ENCODE peak calls at places on chromosomes 2 and 18, in five cellular contexts. W is brain microvascular endothelial cell, V is cardiac muscle cell, B is suprapubic skin, Q is left lung. A is an unnamed sample.

GRCh38 chr2:8614646-8615045 is 67.2 kb upstream of the ID2 start:
- DNase-seq in W (no peak), V (no peak), B (peak; percentile 40), Q (no peak), A (no peak)

GRCh38 chr2:8623576-8623957 is 58.3 kb upstream of the ID2 start:
- DNase-seq in W (no peak), V (no peak), B (no peak), Q (no peak), A (no peak)

GRCh38 chr2:239648607-239649006 is 247.8 kb upstream of the HDAC4 start:
- DNase-seq in W (no peak), V (no peak), B (peak; percentile 69), Q (no peak), A (no peak)

GRCh38 chr2:36523153-36523552 is 74.8 kb downstream of the FEZ2 start:
- DNase-seq in W (no peak), V (no peak), B (no peak), Q (no peak), A (no peak)

GRCh38 chr2:4358855-4359254 is 655.5 kb downstream of the DCDC2C start:
- DNase-seq in W (no peak), V (no peak), B (no peak), Q (no peak), A (no peak)

GRCh38 chr2:23243258-23243657 is 141.7 kb upstream of the KLHL29 start:
- DNase-seq in W (no peak), V (no peak), B (no peak), Q (no peak), A (no peak)

GRCh38 chr2:218323526-218324472 is 31.5 kb upstream of the TMBIM1 start:
- DNase-seq in W (peak; percentile 37), V (peak; percentile 85), B (no peak), Q (peak; percentile 76), A (peak; percentile 93)

GRCh38 chr2:217804338-217804737 is 198.5 kb downstream of the TNS1 start:
- DNase-seq in W (no peak), V (peak; percentile 62), B (no peak), Q (no peak), A (no peak)

GRCh38 chr2:196239622-196240587 is 68.5 kb upstream of the STK17B start:
- DNase-seq in W (peak; percentile 85), V (no peak), B (no peak), Q (peak; percentile 85), A (peak; percentile 74)

GRCh38 chr2:64532030-64532429 is 7.9 kb downstream of the AFTPH start:
- DNase-seq in W (no peak), V (no peak), B (no peak), Q (no peak), A (no peak)

GRCh38 chr2:231563378-231563961 is 29.2 kb upstream of the TEX44 start:
- DNase-seq in W (peak; percentile 41), V (peak; percentile 67), B (no peak), Q (peak; percentile 24), A (peak; percentile 79)

GRCh38 chr2:64115808-64116598 is 28.2 kb downstream of the PELI1 start:
- DNase-seq in W (no peak), V (no peak), B (no peak), Q (no peak), A (peak; percentile 54)

GRCh38 chr2:229689307-229689839 is 25.0 kb downstream of the DNER start:
- DNase-seq in W (no peak), V (no peak), B (no peak), Q (no peak), A (no peak)

GRCh38 chr2:169109502-169110409 is 40.4 kb downstream of the DHRS9 start:
- DNase-seq in W (peak; percentile 62), V (peak; percentile 90), B (peak; percentile 84), Q (peak; percentile 82), A (peak; percentile 67)

GRCh38 chr2:42045956-42046748 is 1.7 kb upstream of the PKDCC start:
- DNase-seq in W (no peak), V (peak; percentile 35), B (no peak), Q (no peak), A (no peak)

GRCh38 chr18:49697757-49698595 is 115.4 kb downstream of the ACAA2 start:
- DNase-seq in W (no peak), V (peak; percentile 40), B (no peak), Q (no peak), A (no peak)

GRCh38 chr2:203909946-203910476 is 26.6 kb upstream of the ICOS start:
- DNase-seq in W (no peak), V (no peak), B (no peak), Q (no peak), A (no peak)

GRCh38 chr2:236294647-236295046 is 30.4 kb upstream of the ASB18 start:
- DNase-seq in W (no peak), V (no peak), B (no peak), Q (no peak), A (no peak)

GRCh38 chr18:26655614-26656400 is 107.5 kb upstream of the KCTD1 start:
- DNase-seq in W (peak; percentile 11), V (peak; percentile 85), B (no peak), Q (peak; percentile 83), A (peak; percentile 76)

GRCh38 chr18:55264108-55264507 is 304.8 kb upstream of the CCDC68 start:
- DNase-seq in W (no peak), V (peak; percentile 26), B (no peak), Q (no peak), A (peak; percentile 35)

GRCh38 chr2:233481368-233482142 is 85.0 kb downstream of the USP40 start:
- DNase-seq in W (no peak), V (no peak), B (no peak), Q (peak; percentile 71), A (no peak)

GRCh38 chr2:23554054-23554697 is 169.2 kb downstream of the KLHL29 start:
- DNase-seq in W (no peak), V (no peak), B (no peak), Q (peak; percentile 69), A (no peak)

GRCh38 chr2:194486316-194486715 is 1170.7 kb upstream of the SLC39A10 start:
- DNase-seq in W (no peak), V (no peak), B (no peak), Q (no peak), A (no peak)

GRCh38 chr2:289362-290089 is 1.6 kb upstream of the ALKAL2 start:
- DNase-seq in W (no peak), V (peak; percentile 25), B (no peak), Q (peak; percentile 69), A (peak; percentile 15)

GRCh38 chr2:204753841-204754240 is 208.6 kb downstream of the PARD3B start:
- DNase-seq in W (no peak), V (no peak), B (no peak), Q (no peak), A (no peak)

GRCh38 chr2:227052879-227053278 is 111.1 kb downstream of the COL4A4 start:
- DNase-seq in W (no peak), V (no peak), B (no peak), Q (no peak), A (no peak)

GRCh38 chr18:24089059-24089458 is 49.8 kb upstream of the CABYR start:
- DNase-seq in W (no peak), V (peak; percentile 32), B (no peak), Q (no peak), A (no peak)

GRCh38 chr2:84894758-84895520 is 10.5 kb upstream of the TMSB10 start:
- DNase-seq in W (no peak), V (no peak), B (no peak), Q (no peak), A (peak; percentile 57)

GRCh38 chr2:74188018-74188601 is 9.4 kb upstream of the MOB1A start:
- DNase-seq in W (no peak), V (no peak), B (no peak), Q (no peak), A (peak; percentile 93)
- H3K27ac ChIP-seq in W (no peak overlapping the region), V (no peak overlapping the region), B (peak overlapping the region; percentile 72), Q (no peak overlapping the region), A (no peak overlapping the region)

DNA sequence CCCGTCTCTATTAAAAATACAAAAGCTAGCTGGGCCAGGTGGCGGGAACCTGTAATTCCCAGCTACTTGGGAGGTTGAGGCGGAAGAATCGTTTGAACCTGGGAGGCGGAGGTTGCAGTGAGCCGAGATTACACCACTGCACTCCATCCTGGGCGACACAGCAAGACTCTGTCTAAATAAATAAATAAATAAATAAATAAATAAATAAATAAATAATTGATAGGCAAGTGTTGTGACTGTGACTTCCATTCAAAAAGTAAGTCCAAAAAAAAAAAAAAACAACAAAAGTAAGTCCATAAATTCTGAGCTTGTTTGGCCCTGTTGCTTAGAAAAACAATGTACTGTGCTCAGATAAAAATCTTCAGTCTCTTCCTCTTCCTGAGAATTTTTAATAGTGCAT is 2.2 kb downstream of the STON1 start:
- DNase-seq in W (no peak), V (no peak), B (no peak), Q (no peak), A (no peak)
- H3K27ac ChIP-seq in W (no peak overlapping the region), V (no peak overlapping the region), B (no peak overlapping the region), Q (no peak overlapping the region), A (peak overlapping the region; percentile 30)

GRCh38 chr2:38529208-38529607 is 73.5 kb downstream of the HNRNPLL start:
- DNase-seq in W (no peak), V (no peak), B (no peak), Q (no peak), A (no peak)

GRCh38 chr2:38524580-38524979 is 78.1 kb downstream of the HNRNPLL start:
- DNase-seq in W (no peak), V (no peak), B (no peak), Q (no peak), A (no peak)

GRCh38 chr2:38526195-38526594 is 76.5 kb downstream of the HNRNPLL start:
- DNase-seq in W (peak; percentile 35), V (no peak), B (no peak), Q (no peak), A (no peak)

GRCh38 chr2:38527338-38528007 is 75.3 kb downstream of the HNRNPLL start:
- DNase-seq in W (no peak), V (no peak), B (no peak), Q (no peak), A (no peak)

GRCh38 chr2:38528008-38528442 is 74.7 kb downstream of the HNRNPLL start:
- DNase-seq in W (peak; percentile 65), V (peak; percentile 71), B (no peak), Q (peak; percentile 80), A (peak; percentile 56)
- H3K27ac ChIP-seq in W (peak overlapping the region; percentile 72), V (no peak overlapping the region), B (peak overlapping the region; percentile 27), Q (peak overlapping the region; percentile 54), A (no peak overlapping the region)

GRCh38 chr2:29527947-29528346 is 393.4 kb downstream of the ALK start:
- DNase-seq in W (peak; percentile 29), V (peak; percentile 33), B (no peak), Q (no peak), A (no peak)
- H3K27ac ChIP-seq in W (no peak overlapping the region), V (no peak overlapping the region), B (no peak overlapping the region), Q (no peak overlapping the region), A (no peak overlapping the region)

GRCh38 chr2:166084301-166084700 is 43.5 kb downstream of the SCN1A start:
- DNase-seq in W (no peak), V (no peak), B (no peak), Q (no peak), A (no peak)

GRCh38 chr2:166081131-166081632 is 46.6 kb downstream of the SCN1A start:
- DNase-seq in W (no peak), V (no peak), B (no peak), Q (no peak), A (no peak)

GRCh38 chr2:166081852-166082251 is 46.0 kb downstream of the SCN1A start:
- DNase-seq in W (no peak), V (no peak), B (no peak), Q (no peak), A (no peak)
- H3K27ac ChIP-seq in W (no peak overlapping the region), V (no peak overlapping the region), B (no peak overlapping the region), Q (no peak overlapping the region), A (no peak overlapping the region)

GRCh38 chr2:101831351-101831865 is 133.9 kb downstream of the MAP4K4 start:
- DNase-seq in W (peak; percentile 88), V (peak; percentile 79), B (no peak), Q (no peak), A (peak; percentile 66)
- H3K27ac ChIP-seq in W (peak overlapping the region; percentile 97), V (peak overlapping the region; percentile 17), B (no peak overlapping the region), Q (peak overlapping the region; percentile 40), A (no peak overlapping the region)